ENCODE peak calls at places on chromosome 3, in ten cellular contexts. One of them, this sample, is unnamed.

GRCh38 chr3:72212396-72212795 is 427.4 kb upstream of the PROK2 start:
- DNase-seq in Right ventricle myocardium superior: no peak
- DNase-seq in NAMALWA: no peak
- DNase-seq in activated CD8-positive, alpha-beta memory T cell treated with anti-CD3 and anti-CD28 coated beads for 4 hours: no peak
- DNase-seq in GM06990: no peak
- DNase-seq in adipocyte: no peak
- DNase-seq in SHP77 treated with DMSO at 0.1 percent for 48 hours: no peak
- DNase-seq in NCI-H1105: no peak
- DNase-seq in HEK293T: no peak
- DNase-seq in NCI-H1092: no peak
- DNase-seq in this sample: no peak

GRCh38 chr3:186220365-186220764 is 111.5 kb upstream of the ETV5 start:
- DNase-seq in NCI-H1092: no peak
- DNase-seq in Right ventricle myocardium superior: no peak
- DNase-seq in HEK293T: no peak
- DNase-seq in adipocyte: no peak
- DNase-seq in SHP77 treated with DMSO at 0.1 percent for 48 hours: no peak
- DNase-seq in NCI-H1105: no peak
- DNase-seq in activated CD8-positive, alpha-beta memory T cell treated with anti-CD3 and anti-CD28 coated beads for 4 hours: no peak
- DNase-seq in GM06990: no peak
- DNase-seq in NAMALWA: no peak
- DNase-seq in this sample: no peak

GRCh38 chr3:111690242-111690641 is 95.1 kb upstream of the ZBED2 start:
- DNase-seq in Right ventricle myocardium superior: no peak
- DNase-seq in HEK293T: no peak
- DNase-seq in SHP77 treated with DMSO at 0.1 percent for 48 hours: no peak
- DNase-seq in NAMALWA: no peak
- DNase-seq in GM06990: peak; percentile 39
- DNase-seq in activated CD8-positive, alpha-beta memory T cell treated with anti-CD3 and anti-CD28 coated beads for 4 hours: no peak
- DNase-seq in NCI-H1092: peak; percentile 24
- DNase-seq in adipocyte: peak; percentile 40
- DNase-seq in NCI-H1105: no peak
- DNase-seq in this sample: no peak

GRCh38 chr3:57158813-57159678 is 6.1 kb downstream of the IL17RD start:
- DNase-seq in adipocyte: no peak
- DNase-seq in GM06990: no peak
- DNase-seq in Right ventricle myocardium superior: no peak
- DNase-seq in HEK293T: no peak
- DNase-seq in SHP77 treated with DMSO at 0.1 percent for 48 hours: no peak
- DNase-seq in activated CD8-positive, alpha-beta memory T cell treated with anti-CD3 and anti-CD28 coated beads for 4 hours: no peak
- DNase-seq in NAMALWA: no peak
- DNase-seq in NCI-H1105: no peak
- DNase-seq in NCI-H1092: no peak
- DNase-seq in this sample: no peak

GRCh38 chr3:134852893-134853351 is 57.9 kb downstream of the EPHB1 start:
- DNase-seq in NAMALWA: peak; percentile 43
- DNase-seq in GM06990: peak; percentile 68
- DNase-seq in SHP77 treated with DMSO at 0.1 percent for 48 hours: no peak
- DNase-seq in HEK293T: no peak
- DNase-seq in activated CD8-positive, alpha-beta memory T cell treated with anti-CD3 and anti-CD28 coated beads for 4 hours: no peak
- DNase-seq in adipocyte: no peak
- DNase-seq in NCI-H1092: no peak
- DNase-seq in NCI-H1105: no peak
- DNase-seq in Right ventricle myocardium superior: peak; percentile 47
- DNase-seq in this sample: peak; percentile 63

GRCh38 chr3:135997554-135998320 is 32.2 kb downstream of the PPP2R3A start:
- DNase-seq in NCI-H1105: no peak
- DNase-seq in activated CD8-positive, alpha-beta memory T cell treated with anti-CD3 and anti-CD28 coated beads for 4 hours: no peak
- DNase-seq in GM06990: no peak
- DNase-seq in Right ventricle myocardium superior: no peak
- DNase-seq in NAMALWA: no peak
- DNase-seq in adipocyte: no peak
- DNase-seq in HEK293T: no peak
- DNase-seq in NCI-H1092: no peak
- DNase-seq in SHP77 treated with DMSO at 0.1 percent for 48 hours: no peak
- DNase-seq in this sample: no peak

GRCh38 chr3:3005345-3005744 is 104.8 kb downstream of the IL5RA start:
- DNase-seq in HEK293T: no peak
- DNase-seq in NAMALWA: no peak
- DNase-seq in GM06990: no peak
- DNase-seq in NCI-H1105: no peak
- DNase-seq in SHP77 treated with DMSO at 0.1 percent for 48 hours: no peak
- DNase-seq in Right ventricle myocardium superior: no peak
- DNase-seq in adipocyte: no peak
- DNase-seq in NCI-H1092: no peak
- DNase-seq in activated CD8-positive, alpha-beta memory T cell treated with anti-CD3 and anti-CD28 coated beads for 4 hours: no peak
- DNase-seq in this sample: no peak

GRCh38 chr3:37171144-37171543 is 3.2 kb downstream of the LRRFIP2 start:
- DNase-seq in Right ventricle myocardium superior: peak; percentile 62
- DNase-seq in SHP77 treated with DMSO at 0.1 percent for 48 hours: no peak
- DNase-seq in NCI-H1105: no peak
- DNase-seq in NAMALWA: no peak
- DNase-seq in GM06990: no peak
- DNase-seq in NCI-H1092: no peak
- DNase-seq in adipocyte: no peak
- DNase-seq in activated CD8-positive, alpha-beta memory T cell treated with anti-CD3 and anti-CD28 coated beads for 4 hours: no peak
- DNase-seq in HEK293T: no peak
- DNase-seq in this sample: no peak

GRCh38 chr3:149415484-149415883 is 38.0 kb upstream of the TM4SF1 start:
- DNase-seq in NCI-H1105: no peak
- DNase-seq in NCI-H1092: no peak
- DNase-seq in SHP77 treated with DMSO at 0.1 percent for 48 hours: no peak
- DNase-seq in GM06990: no peak
- DNase-seq in NAMALWA: no peak
- DNase-seq in activated CD8-positive, alpha-beta memory T cell treated with anti-CD3 and anti-CD28 coated beads for 4 hours: no peak
- DNase-seq in Right ventricle myocardium superior: no peak
- DNase-seq in adipocyte: no peak
- DNase-seq in HEK293T: no peak
- DNase-seq in this sample: no peak

GRCh38 chr3:189983612-189984011 is 137.1 kb downstream of the P3H2 start:
- DNase-seq in activated CD8-positive, alpha-beta memory T cell treated with anti-CD3 and anti-CD28 coated beads for 4 hours: no peak
- DNase-seq in NCI-H1092: no peak
- DNase-seq in Right ventricle myocardium superior: no peak
- DNase-seq in adipocyte: no peak
- DNase-seq in HEK293T: no peak
- DNase-seq in NCI-H1105: no peak
- DNase-seq in NAMALWA: no peak
- DNase-seq in SHP77 treated with DMSO at 0.1 percent for 48 hours: no peak
- DNase-seq in GM06990: no peak
- DNase-seq in this sample: no peak

This sample was measured in CD14-positive monocyte.